ENCODE peak calls at places on chromosomes 13 and 19, in six cellular contexts. J, O, B, N, F and M are unnamed samples.
A peak's percentile ranks its signal among the peaks of the same experiment; 100 is the strongest.

GRCh38 chr13:25473864-25474263 is 102.1 kb downstream of the ATP8A2 start:
- DNase-seq in N (no peak), O (no peak), J (no peak), F (no peak), B (no peak), M (no peak)

GRCh38 chr19:33905937-33906577 is 109.4 kb downstream of the KCTD15 start:
- DNase-seq in B (no peak), N (no peak), F (peak; percentile 22), O (peak; percentile 22), J (peak; percentile 66), M (no peak)

GRCh38 chr13:108176685-108177274 is 38.6 kb downstream of the LIG4 start:
- DNase-seq in J (peak; percentile 25), B (no peak), N (peak; percentile 42), O (peak; percentile 25), F (peak; percentile 18), M (peak; percentile 48)

GRCh38 chr19:5250127-5250659 is 90.4 kb downstream of the PTPRS start:
- DNase-seq in F (no peak), J (no peak), O (no peak), N (no peak), B (no peak), M (no peak)

GRCh38 chr13:27654059-27654458 is 32.4 kb downstream of the POLR1D start:
- DNase-seq in J (no peak), B (no peak), N (no peak), O (no peak), F (no peak), M (no peak)

GRCh38 chr13:38602261-38602660 is 84.6 kb upstream of the FREM2 start:
- DNase-seq in F (peak; percentile 31), B (no peak), N (no peak), J (peak; percentile 31), O (no peak), M (no peak)

GRCh38 chr13:75402787-75403186 is 79.2 kb downstream of the TBC1D4 start:
- DNase-seq in F (no peak), J (no peak), O (no peak), B (no peak), N (peak; percentile 45), M (no peak)

GRCh38 chr19:32976223-32976805 is 4.3 kb downstream of the FAAP24 start:
- DNase-seq in B (no peak), N (peak; percentile 52), F (peak; percentile 79), J (peak; percentile 52), O (peak; percentile 89), M (peak; percentile 70)

GRCh38 chr19:52922841-52923781 is at the start of gene ZNF888:
- DNase-seq in J (peak; percentile 91), O (no peak), B (peak; percentile 57), N (peak; percentile 69), F (peak; percentile 86), M (peak; percentile 92)

GRCh38 chr19:1244693-1245451 is 3.3 kb downstream of the ATP5F1D start:
- DNase-seq in O (no peak), J (no peak), F (no peak), B (no peak), N (peak; percentile 86), M (no peak)

GRCh38 chr13:20191311-20191901 is 1.3 kb downstream of the GJB2 start:
- DNase-seq in B (no peak), J (no peak), F (no peak), N (no peak), O (no peak), M (no peak)

GRCh38 chr19:54523403-54523802 is 20.8 kb downstream of the LAIR2 start:
- DNase-seq in N (no peak), B (peak; percentile 71), J (no peak), O (no peak), F (peak; percentile 79), M (peak; percentile 62)

GRCh38 chr13:64793131-64793530 is 2437.0 kb downstream of the PCDH9 start:
- DNase-seq in O (no peak), N (no peak), J (no peak), F (no peak), B (no peak), M (no peak)

GRCh38 chr13:36447501-36447900 is 15.2 kb downstream of the CCNA1 start:
- DNase-seq in F (no peak), N (no peak), O (no peak), B (no peak), J (no peak), M (no peak)

GRCh38 chr13:31920301-31920818 is 111.2 kb upstream of the FRY start:
- DNase-seq in O (no peak), J (no peak), B (no peak), N (no peak), F (no peak), M (peak; percentile 36)

GRCh38 chr19:35260694-35261304 is 8.0 kb upstream of the USF2 start:
- DNase-seq in J (no peak), F (no peak), O (no peak), B (no peak), N (no peak), M (no peak)

GRCh38 chr13:28584873-28585317 is 74.0 kb upstream of the POMP start:
- DNase-seq in B (no peak), J (no peak), O (no peak), F (no peak), N (no peak), M (no peak)

GRCh38 chr13:29924482-29924884 is 74.1 kb upstream of the UBL3 start:
- DNase-seq in J (no peak), F (no peak), N (peak; percentile 44), O (peak; percentile 64), B (no peak), M (no peak)

GRCh38 chr13:39952244-39953233 is 297.1 kb downstream of the COG6 start:
- DNase-seq in O (no peak), F (peak; percentile 97), N (no peak), B (no peak), J (peak; percentile 12), M (no peak)

GRCh38 chr19:12834976-12835757 is 788 bp upstream of the RTBDN start:
- DNase-seq in B (no peak), F (no peak), O (peak; percentile 52), N (no peak), J (peak; percentile 79), M (no peak)

GRCh38 chr13:21436582-21436981 is 22.5 kb downstream of the ZDHHC20 start:
- DNase-seq in F (no peak), O (no peak), B (no peak), J (no peak), N (no peak), M (no peak)

GRCh38 chr13:76754414-76754813 is 131.8 kb downstream of the KCTD12 start:
- DNase-seq in O (no peak), F (peak; percentile 90), B (no peak), J (no peak), N (no peak), M (no peak)

GRCh38 chr19:45498411-45499195 is at the start of gene PPM1N:
- DNase-seq in J (peak; percentile 28), B (no peak), F (no peak), O (no peak), N (no peak), M (peak; percentile 27)

GRCh38 chr13:101700598-101700997 is 248.1 kb downstream of the ITGBL1 start:
- DNase-seq in B (no peak), F (peak; percentile 20), O (no peak), J (no peak), N (no peak), M (no peak)

DNA sequence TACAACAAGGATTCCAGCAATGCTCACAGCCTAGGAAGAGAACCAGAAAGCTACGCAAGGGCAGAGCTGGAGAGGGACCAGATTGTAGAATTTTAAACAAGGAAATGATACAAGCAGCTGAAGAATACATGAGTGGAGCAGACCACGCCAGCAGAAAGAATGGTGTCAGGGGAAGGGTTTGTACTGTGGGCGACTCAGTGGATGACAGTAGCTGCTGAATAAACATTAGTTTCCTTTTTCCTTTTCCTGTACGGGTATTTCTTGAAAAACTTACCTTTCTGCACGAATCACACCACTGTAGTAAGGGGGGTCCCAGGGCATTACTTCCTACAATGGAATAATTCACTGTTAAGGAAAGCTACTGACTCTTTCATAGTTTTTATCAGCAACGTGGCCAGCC is 30.6 kb downstream of the MIPEP start:
- DNase-seq in J (no peak), B (no peak), F (peak; percentile 64), N (no peak), O (no peak), M (no peak)
- TF ChIP-seq MAX in J (no peak), B (no peak), F (no peak), N (no peak), O (no peak), M (no peak)

GRCh38 chr13:49693191-49693733 is 2.0 kb upstream of the EBPL start:
- DNase-seq in J (no peak), B (no peak), N (no peak), O (peak; percentile 4), F (peak; percentile 80), M (no peak)
- TF ChIP-seq MYC in J (no peak), B (no peak), N (no peak), O (no peak), F (no peak), M (no peak)

DNA sequence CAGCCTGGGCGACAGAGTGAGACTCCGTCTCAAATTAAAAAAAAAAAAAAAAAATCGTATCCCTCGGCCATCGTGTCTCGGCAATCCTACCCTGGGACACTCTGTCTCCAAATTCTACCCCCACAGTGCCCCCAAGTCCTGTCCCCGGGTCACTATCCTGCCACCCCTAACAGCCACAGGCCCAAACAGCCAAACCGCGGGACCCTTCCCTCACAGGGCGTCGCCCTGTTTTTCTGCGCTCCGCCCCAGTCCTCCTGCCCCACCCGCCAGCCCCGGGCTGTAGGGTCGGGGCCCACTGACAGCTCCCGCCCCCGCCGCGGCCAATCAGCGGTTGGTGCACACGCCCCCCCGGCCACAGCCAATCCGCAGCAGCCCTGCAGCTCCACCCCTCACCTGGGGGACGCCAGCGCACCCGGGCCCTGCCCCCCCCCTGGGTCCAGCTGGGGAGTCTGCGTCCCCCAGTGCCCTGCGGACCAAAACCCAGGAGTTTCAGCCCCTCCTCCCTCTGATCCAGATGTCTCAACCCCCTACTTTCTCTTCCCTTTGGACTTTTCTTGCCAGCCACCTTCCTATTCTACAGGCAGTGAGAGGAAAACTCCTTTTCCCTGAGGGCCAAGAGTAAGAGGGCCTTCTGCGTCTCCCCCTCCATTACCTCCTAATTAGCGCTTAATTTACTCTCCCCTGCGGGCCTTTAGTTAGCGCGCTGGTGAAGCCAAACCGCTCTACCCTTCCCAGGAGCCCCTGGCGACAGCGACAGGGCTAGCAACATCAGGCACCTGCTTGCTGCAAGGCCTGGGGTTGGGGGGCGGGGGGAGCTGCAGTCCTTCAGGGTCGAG is 1.5 kb upstream of the BCAT2 start:
- DNase-seq in J (peak; percentile 99), F (peak; percentile 72), B (no peak), N (peak; percentile 37), O (peak; percentile 53), M (peak; percentile 83)
- H3K4me3 ChIP-seq in J (peak overlapping the region; percentile 66), F (peak overlapping the region; percentile 29), B (no peak overlapping the region), N (peak overlapping the region; percentile 19), O (peak overlapping the region; percentile 59), M (peak overlapping the region; percentile 36)

DNA sequence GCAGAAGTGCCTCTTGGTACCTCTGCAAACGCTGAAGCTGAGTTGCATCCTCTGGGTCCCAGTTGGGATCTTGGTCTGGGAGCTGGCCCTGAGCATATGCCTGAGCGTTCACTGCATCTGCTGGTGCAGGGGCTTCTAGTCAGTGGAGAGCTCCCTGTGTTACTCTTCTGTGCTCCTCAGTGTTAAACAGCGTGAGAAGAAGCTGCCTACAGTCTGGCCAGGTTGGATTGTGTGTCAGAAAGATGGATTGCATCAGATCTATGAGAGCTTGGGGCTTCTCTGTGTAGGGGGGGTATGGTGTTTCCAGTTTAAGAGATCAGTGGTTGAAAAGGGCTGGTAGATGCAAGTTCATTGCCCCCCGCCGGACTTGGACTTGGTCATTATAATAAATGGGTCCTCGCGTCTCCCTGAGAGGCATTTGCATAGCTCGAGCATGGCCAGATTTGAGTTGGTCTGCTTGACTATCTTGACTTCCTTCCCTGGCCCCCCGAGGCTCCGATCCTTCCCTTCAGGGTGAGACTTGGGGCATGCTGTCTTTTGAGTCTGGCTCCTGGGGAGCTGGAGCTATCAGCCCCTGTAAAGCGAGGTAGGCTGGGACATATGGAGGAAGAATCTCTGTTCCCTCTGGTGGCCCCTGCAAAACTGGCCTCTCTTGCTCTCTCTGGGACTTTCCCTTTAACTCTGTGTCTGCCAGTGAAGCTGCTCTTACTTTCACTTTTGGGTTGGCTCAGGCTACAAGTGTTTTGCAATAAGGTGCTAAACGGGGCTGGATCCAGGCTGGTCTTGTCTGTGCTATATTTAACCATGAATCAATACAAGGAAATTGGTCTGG is 52.9 kb downstream of the OR10H4 start:
- DNase-seq in N (peak; percentile 33), J (no peak), O (no peak), F (peak; percentile 33), B (peak; percentile 55), M (peak; percentile 81)
- TF ChIP-seq MAX in N (no peak), J (no peak), O (no peak), F (no peak), B (no peak), M (no peak)